ENCODE peak calls at places on chromosomes 12 and 14, in four cellular contexts. Z is choroid plexus epithelial cell, E is uterus, R is BE2C. D is an unnamed sample.

GRCh38 chr14:58535084-58535483 is 102.7 kb upstream of the DACT1 start:
- DNase-seq in Z (peak; percentile 60), E (no peak), R (no peak), D (no peak)

GRCh38 chr12:55930771-55931316 is at the start of gene DGKA:
- DNase-seq in Z (peak; percentile 83), E (peak; percentile 48), R (no peak), D (peak; percentile 86)

GRCh38 chr14:93078830-93079229 is 36.9 kb downstream of the ITPK1 start:
- DNase-seq in Z (peak; percentile 43), E (peak; percentile 60), R (no peak), D (peak; percentile 90)

GRCh38 chr12:47377414-47378221 is 297.9 kb upstream of the AMIGO2 start:
- DNase-seq in Z (peak; percentile 99), E (peak; percentile 99), R (peak; percentile 12), D (peak; percentile 97)

GRCh38 chr12:33438890-33439586 is 581 bp downstream of the SYT10 start:
- DNase-seq in Z (peak; percentile 29), E (no peak), R (no peak), D (peak; percentile 19)

GRCh38 chr14:79543966-79544365 is 667.3 kb downstream of the DIO2 start:
- DNase-seq in Z (peak; percentile 91), E (no peak), R (no peak), D (peak; percentile 9)

GRCh38 chr12:131922772-131923171 is 6.3 kb upstream of the PUS1 start:
- DNase-seq in Z (no peak), E (no peak), R (no peak), D (no peak)

GRCh38 chr12:109018276-109018675 is 2.6 kb downstream of the SVOP start:
- DNase-seq in Z (no peak), E (no peak), R (no peak), D (no peak)

GRCh38 chr14:61452452-61452851 is 131.1 kb downstream of the PRKCH start:
- DNase-seq in Z (no peak), E (no peak), R (no peak), D (no peak)

GRCh38 chr12:6266431-6267006 is 44.0 kb upstream of the PLEKHG6 start:
- DNase-seq in Z (no peak), E (no peak), R (no peak), D (no peak)

GRCh38 chr12:130872179-130873096 is 572 bp downstream of the RAN start:
- DNase-seq in Z (peak; percentile 52), E (no peak), R (peak; percentile 42), D (no peak)

GRCh38 chr12:24778486-24779304 is 170.2 kb downstream of the BCAT1 start:
- DNase-seq in Z (peak; percentile 84), E (no peak), R (no peak), D (peak; percentile 41)

GRCh38 chr12:56461235-56462159 is 6.9 kb upstream of the SPRYD4 start:
- DNase-seq in Z (peak; percentile 57), E (no peak), R (no peak), D (peak; percentile 45)

GRCh38 chr14:58428011-58428807 is 690 bp downstream of the KIAA0586 start:
- DNase-seq in Z (peak; percentile 69), E (no peak), R (peak; percentile 28), D (peak; percentile 70)

GRCh38 chr12:87086118-87086891 is 830.1 kb upstream of the MGAT4C start:
- DNase-seq in Z (peak; percentile 6), E (no peak), R (no peak), D (no peak)

GRCh38 chr14:92670177-92670576 is 78.2 kb downstream of the LGMN start:
- DNase-seq in Z (peak; percentile 74), E (no peak), R (no peak), D (peak; percentile 95)

GRCh38 chr12:69056743-69057515 is 124.0 kb upstream of the CPM start:
- DNase-seq in Z (peak; percentile 69), E (no peak), R (no peak), D (peak; percentile 72)

GRCh38 chr12:30010071-30011052 is 226.6 kb upstream of the TMTC1 start:
- DNase-seq in Z (no peak), E (no peak), R (no peak), D (no peak)

GRCh38 chr14:70401643-70402042 is 15.2 kb downstream of the SYNJ2BP start:
- DNase-seq in Z (no peak), E (no peak), R (no peak), D (no peak)

GRCh38 chr12:130514149-130514551 is 176.5 kb downstream of the PIWIL1 start:
- DNase-seq in Z (no peak), E (no peak), R (no peak), D (no peak)

GRCh38 chr12:47237751-47238211 is 158.0 kb upstream of the AMIGO2 start:
- DNase-seq in Z (peak; percentile 34), E (no peak), R (no peak), D (no peak)

GRCh38 chr14:77290705-77291104 is 19.7 kb upstream of the NGB start:
- DNase-seq in Z (peak; percentile 46), E (no peak), R (no peak), D (no peak)

GRCh38 chr12:31897791-31898503 is 61.3 kb upstream of the RESF1 start:
- DNase-seq in Z (peak; percentile 83), E (peak; percentile 16), R (peak; percentile 36), D (peak; percentile 19)

GRCh38 chr12:23887055-23887835 is 62.2 kb downstream of the SOX5 start:
- DNase-seq in Z (peak; percentile 30), E (no peak), R (no peak), D (no peak)

GRCh38 chr12:52207895-52208294 is 16.1 kb upstream of the KRT80 start:
- DNase-seq in Z (peak; percentile 73), E (peak; percentile 54), R (peak; percentile 75), D (peak; percentile 50)

GRCh38 chr14:72753044-72753710 is 140.7 kb downstream of the DPF3 start:
- DNase-seq in Z (no peak), E (no peak), R (no peak), D (no peak)

GRCh38 chr14:76836029-76836630 is 9.9 kb downstream of the LRRC74A start:
- DNase-seq in Z (no peak), E (no peak), R (peak; percentile 17), D (no peak)

GRCh38 chr12:104793280-104793679 is 164.8 kb downstream of the SLC41A2 start:
- DNase-seq in Z (peak; percentile 13), E (no peak), R (peak; percentile 15), D (peak; percentile 83)

GRCh38 chr14:105471823-105472495 is 2.7 kb upstream of the CRIP2 start:
- DNase-seq in Z (no peak), E (no peak), R (no peak), D (no peak)

GRCh38 chr14:105469456-105470162 is 5.0 kb upstream of the CRIP2 start:
- DNase-seq in Z (no peak), E (no peak), R (no peak), D (no peak)

GRCh38 chr14:105472496-105472991 is 2.1 kb upstream of the CRIP2 start:
- DNase-seq in Z (no peak), E (no peak), R (no peak), D (no peak)

GRCh38 chr14:105470163-105470811 is 4.3 kb upstream of the CRIP2 start:
- DNase-seq in Z (no peak), E (no peak), R (no peak), D (no peak)

GRCh38 chr14:105470812-105471771 is 3.5 kb upstream of the CRIP2 start:
- DNase-seq in Z (no peak), E (no peak), R (peak; percentile 88), D (no peak)
- H3K4me3 ChIP-seq in Z (no peak overlapping the region), E (no peak overlapping the region), R (no peak overlapping the region), D (no peak overlapping the region)

DNA sequence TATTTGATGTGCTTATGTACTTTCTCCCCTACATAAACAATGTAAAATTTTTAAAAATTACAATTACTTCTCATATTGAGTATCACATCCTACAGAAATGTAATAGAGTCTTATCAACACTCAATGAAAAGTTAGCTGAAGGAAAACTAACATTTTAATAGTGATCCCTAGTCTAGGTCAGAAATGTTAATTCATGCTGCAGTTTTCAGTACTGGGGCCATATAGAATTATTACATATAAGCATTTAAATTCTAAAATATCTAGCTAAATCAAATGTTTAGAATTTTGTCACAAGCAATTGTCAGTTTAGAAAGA is 37.8 kb downstream of the SLC6A15 start:
- DNase-seq in Z (no peak), E (no peak), R (no peak), D (no peak)
- TF ChIP-seq CTCF in Z (no peak), E (no peak), R (no peak), D (no peak)

GRCh38 chr14:45790293-45790692 is 537.3 kb upstream of the MIS18BP1 start:
- DNase-seq in Z (no peak), E (no peak), R (no peak), D (no peak)
- H3K4me3 ChIP-seq in Z (no peak overlapping the region), E (no peak overlapping the region), R (no peak overlapping the region), D (no peak overlapping the region)

GRCh38 chr14:103030741-103031565 is 26.4 kb downstream of the CDC42BPB start:
- DNase-seq in Z (peak; percentile 42), E (no peak), R (no peak), D (no peak)

GRCh38 chr14:103029936-103030335 is 27.4 kb downstream of the CDC42BPB start:
- DNase-seq in Z (no peak), E (no peak), R (no peak), D (no peak)

GRCh38 chr14:103033744-103034143 is 23.6 kb downstream of the CDC42BPB start:
- DNase-seq in Z (no peak), E (peak; percentile 32), R (no peak), D (no peak)

GRCh38 chr14:103031566-103031911 is 25.8 kb downstream of the CDC42BPB start:
- DNase-seq in Z (no peak), E (no peak), R (peak; percentile 55), D (no peak)

DNA sequence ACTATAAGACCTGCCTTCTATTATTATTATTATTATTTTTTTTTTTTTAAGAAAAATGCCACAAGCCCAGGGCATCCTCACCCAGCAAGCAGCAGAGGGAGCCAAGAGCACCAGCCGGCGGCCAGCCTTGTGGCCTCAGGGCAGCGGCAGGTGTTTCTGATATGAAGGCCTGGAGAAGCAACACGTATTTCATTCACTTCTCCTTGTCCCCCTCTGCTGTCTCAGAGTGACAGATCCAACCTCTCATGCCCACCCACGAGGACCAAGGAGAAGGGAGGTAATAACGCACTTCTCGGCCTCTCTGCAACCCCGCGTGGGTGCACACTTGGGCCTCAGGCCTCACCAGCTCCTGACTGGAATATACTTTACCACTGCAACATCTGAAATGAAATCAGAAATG is 25.4 kb downstream of the CDC42BPB start:
- DNase-seq in Z (no peak), E (no peak), R (peak; percentile 73), D (no peak)
- TF ChIP-seq CTCF in Z (no peak), E (no peak), R (peak; percentile 55), D (no peak)

DNA sequence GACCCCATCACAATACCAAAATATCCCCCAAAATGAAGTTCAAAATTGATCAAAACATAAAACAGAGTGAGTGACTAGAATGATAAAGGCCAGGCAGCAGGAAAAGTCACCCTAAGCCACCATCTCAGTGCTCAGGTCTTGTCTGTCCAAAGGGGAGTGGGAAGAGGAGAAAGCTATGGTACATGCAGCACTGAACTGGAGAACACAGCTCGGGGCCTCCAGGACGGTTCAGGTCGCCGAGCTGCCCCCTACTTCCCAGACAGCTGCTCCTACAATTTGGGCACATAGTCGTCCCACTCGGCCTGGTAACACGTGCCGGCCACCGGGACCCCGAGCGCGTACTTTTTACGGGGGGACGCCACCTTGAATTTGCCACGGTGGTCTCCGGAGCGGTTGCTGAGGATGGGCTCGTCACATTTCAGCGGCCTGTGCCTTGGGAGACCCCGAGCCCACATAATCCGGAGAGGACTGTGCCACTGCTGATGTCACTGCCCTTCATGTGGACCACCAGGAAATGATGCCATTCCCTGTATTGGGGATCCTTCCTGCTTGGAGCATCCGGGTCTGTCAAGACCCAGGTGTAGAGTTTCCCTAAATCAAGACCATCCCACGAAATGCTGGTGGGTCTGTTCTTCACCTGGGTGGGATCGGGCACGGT is 31.6 kb downstream of the AK7 start:
- DNase-seq in Z (no peak), E (no peak), R (no peak), D (no peak)
- H3K4me3 ChIP-seq in Z (peak overlapping the region; percentile 50), E (peak overlapping the region; percentile 3), R (peak overlapping the region; percentile 64), D (peak overlapping the region; percentile 45)

D was measured in foreskin fibroblast.